ENCODE peak calls at places on chromosome 11, in eight cellular contexts. W is GM23248, Y is aorta, O is transverse colon, R is cardiac muscle cell, M is NT2/D1, F is GM23338, N is OCI-LY7. Z is an unnamed sample. For H3K4me1, the result is how much of the 10 kb centered on the place peaks cover.

GRCh38 chr11:6357222-6357621 is 33.1 kb upstream of the SMPD1 start:
- DNase-seq in W (peak), N (no peak), R (no peak), M (no peak), O (peak), F (no peak), Y (peak), Z (peak)

GRCh38 chr11:5930614-5931013 is 11.4 kb upstream of the OR56A3 start:
- DNase-seq in O (no peak), F (no peak), N (no peak), R (no peak), W (no peak), M (no peak), Y (no peak), Z (no peak)

GRCh38 chr11:66559141-66559861 is 9.1 kb downstream of the CTSF start:
- DNase-seq in O (peak), R (no peak), N (no peak), Y (no peak), F (peak), W (peak), M (no peak), Z (peak)

GRCh38 chr11:128269466-128269865 is 317.9 kb downstream of the ETS1 start:
- DNase-seq in O (no peak), Y (no peak), M (no peak), F (no peak), W (peak), R (no peak), N (no peak), Z (no peak)

GRCh38 chr11:115677190-115677589 is 173.0 kb upstream of the CADM1 start:
- DNase-seq in M (no peak), O (no peak), Y (no peak), W (no peak), R (no peak), N (no peak), F (no peak), Z (no peak)

GRCh38 chr11:85823816-85824215 is 12.9 kb upstream of the SYTL2 start:
- DNase-seq in M (no peak), O (peak), Y (no peak), W (no peak), R (no peak), N (no peak), F (no peak), Z (no peak)

GRCh38 chr11:119405986-119406385 is 17.0 kb downstream of the THY1 start:
- DNase-seq in F (no peak), M (no peak), O (no peak), Y (no peak), R (no peak), W (peak), N (no peak), Z (no peak)

GRCh38 chr11:111982019-111982464 is 43.2 kb upstream of the DLAT start:
- DNase-seq in N (peak), W (peak), F (peak), Y (peak), R (peak), M (peak), O (peak), Z (no peak)

GRCh38 chr11:65391007-65391406 is 4.6 kb downstream of the FRMD8 start:
- DNase-seq in M (peak), R (no peak), F (peak), O (no peak), W (peak), Y (no peak), N (no peak), Z (no peak)

GRCh38 chr11:111044751-111045407 is 200.6 kb upstream of the POU2AF2 start:
- DNase-seq in F (no peak), W (no peak), R (no peak), O (no peak), N (no peak), M (no peak), Y (no peak), Z (no peak)

GRCh38 chr11:7019500-7020182 is 505 bp downstream of the ZNF214 start:
- DNase-seq in W (peak), R (peak), Y (peak), F (peak), O (peak), M (peak), N (no peak), Z (no peak)

GRCh38 chr11:33211588-33211987 is 45.6 kb upstream of the HIPK3 start:
- DNase-seq in W (no peak), M (no peak), O (no peak), F (no peak), N (no peak), R (no peak), Y (no peak), Z (no peak)

GRCh38 chr11:73334244-73335203 is 26.4 kb downstream of the ARHGEF17 start:
- DNase-seq in R (peak), W (peak), Y (peak), F (no peak), M (no peak), N (peak), O (peak), Z (peak)

GRCh38 chr11:130652671-130653335 is 204.4 kb downstream of the ADAMTS15 start:
- DNase-seq in M (no peak), F (no peak), R (no peak), N (no peak), O (peak), W (peak), Y (peak), Z (no peak)

GRCh38 chr11:32290783-32291182 is 144.6 kb downstream of the WT1 start:
- DNase-seq in O (no peak), F (no peak), N (no peak), M (no peak), W (no peak), R (no peak), Y (no peak), Z (no peak)

GRCh38 chr11:48093795-48094642 is 113.7 kb downstream of the PTPRJ start:
- DNase-seq in R (peak), W (no peak), F (no peak), N (no peak), Y (no peak), O (no peak), M (no peak), Z (no peak)

GRCh38 chr11:102225689-102226562 is 91.4 kb upstream of the BIRC3 start:
- DNase-seq in F (no peak), W (peak), O (no peak), M (no peak), R (no peak), N (no peak), Y (no peak), Z (no peak)

GRCh38 chr11:125188021-125188420 is 23.5 kb downstream of the PKNOX2 start:
- DNase-seq in W (peak), M (no peak), F (no peak), Y (no peak), N (no peak), O (no peak), R (no peak), Z (no peak)

GRCh38 chr11:114587398-114587953 is 8.1 kb downstream of the NXPE4 start:
- DNase-seq in Y (no peak), W (no peak), F (no peak), N (no peak), O (no peak), M (no peak), R (no peak), Z (no peak)

GRCh38 chr11:22732588-22732987 is 66.2 kb downstream of the GAS2 start:
- DNase-seq in M (no peak), N (no peak), O (no peak), Y (no peak), R (no peak), F (no peak), W (no peak), Z (no peak)

GRCh38 chr11:22666700-22667439 is 459 bp downstream of the GAS2 start:
- DNase-seq in M (no peak), F (peak), Y (peak), W (peak), R (peak), O (peak), N (no peak), Z (peak)

GRCh38 chr11:62012451-62013265 is 45.2 kb upstream of the FTH1 start:
- DNase-seq in M (no peak), F (no peak), O (no peak), R (no peak), N (no peak), Y (peak), W (peak), Z (no peak)

GRCh38 chr11:62014158-62014476 is 46.7 kb upstream of the FTH1 start:
- DNase-seq in Y (no peak), F (no peak), R (no peak), N (no peak), W (no peak), O (no peak), M (no peak), Z (no peak)

GRCh38 chr11:62010935-62011528 is 43.6 kb upstream of the FTH1 start:
- DNase-seq in R (no peak), Y (no peak), O (no peak), F (no peak), M (no peak), N (no peak), W (no peak), Z (no peak)

GRCh38 chr11:62013266-62014157 is 46.1 kb upstream of the FTH1 start:
- DNase-seq in Y (no peak), F (no peak), N (no peak), W (peak), R (no peak), O (peak), M (peak), Z (no peak)

GRCh38 chr11:62011881-62012280 is 44.4 kb upstream of the FTH1 start:
- DNase-seq in M (no peak), R (no peak), O (no peak), N (no peak), Y (no peak), W (no peak), F (no peak), Z (no peak)
- H3K4me1 ChIP-seq in M (under half), R (under half), O (under half), N (under half), Y (under half), W (under half), F (under half), Z (under half)

GRCh38 chr11:19966927-19967326 is 193.3 kb downstream of the DBX1 start:
- DNase-seq in W (no peak), F (no peak), M (no peak), R (no peak), Y (no peak), N (no peak), O (no peak), Z (no peak)

GRCh38 chr11:19968860-19969259 is 191.4 kb downstream of the DBX1 start:
- DNase-seq in M (no peak), N (no peak), W (no peak), Y (no peak), O (no peak), F (no peak), R (no peak), Z (no peak)

GRCh38 chr11:19966435-19966834 is 193.8 kb downstream of the DBX1 start:
- DNase-seq in F (no peak), N (no peak), R (no peak), Y (no peak), M (no peak), W (no peak), O (no peak), Z (no peak)

GRCh38 chr11:19970944-19971343 is 189.3 kb downstream of the DBX1 start:
- DNase-seq in R (no peak), N (no peak), F (no peak), Y (no peak), W (no peak), O (no peak), M (no peak), Z (no peak)

GRCh38 chr11:19967796-19968195 is 192.5 kb downstream of the DBX1 start:
- DNase-seq in W (no peak), F (no peak), M (no peak), N (no peak), R (no peak), O (no peak), Y (no peak), Z (no peak)
- H3K4me1 ChIP-seq in W (under half), F (under half), M (under half), N (under half), R (under half), O (under half), Y (under half), Z (under half)

GRCh38 chr11:15888596-15889345 is 467.6 kb downstream of the SOX6 start:
- DNase-seq in M (no peak), O (no peak), Y (no peak), R (no peak), W (no peak), F (no peak), N (no peak), Z (no peak)
- H3K4me1 ChIP-seq in M (under half), O (under half), Y (under half), R (half or more), W (under half), F (under half), N (under half), Z (under half)

GRCh38 chr11:117222991-117223740 is 8.7 kb downstream of the PCSK7 start:
- DNase-seq in Y (no peak), W (no peak), F (no peak), R (no peak), N (no peak), M (no peak), O (no peak), Z (no peak)

GRCh38 chr11:117225553-117226170 is 6.2 kb downstream of the PCSK7 start:
- DNase-seq in M (no peak), F (no peak), N (no peak), O (peak), Y (no peak), W (no peak), R (no peak), Z (no peak)

GRCh38 chr11:117226388-117227385 is 5.2 kb downstream of the PCSK7 start:
- DNase-seq in R (peak), Y (peak), W (peak), M (peak), O (peak), N (peak), F (peak), Z (no peak)

GRCh38 chr11:117221775-117222517 is 9.9 kb downstream of the PCSK7 start:
- DNase-seq in F (no peak), O (peak), R (peak), Y (peak), M (no peak), N (no peak), W (peak), Z (no peak)

GRCh38 chr11:117223741-117224685 is 7.9 kb downstream of the PCSK7 start:
- DNase-seq in W (no peak), R (no peak), M (no peak), F (no peak), N (no peak), O (peak), Y (no peak), Z (no peak)
- H3K4me1 ChIP-seq in W (under half), R (under half), M (under half), F (under half), N (under half), O (half or more), Y (under half), Z (under half)

GRCh38 chr11:36618025-36618700 is 20.1 kb upstream of the RAG2 start:
- DNase-seq in Y (no peak), N (no peak), R (no peak), M (no peak), F (no peak), O (no peak), W (no peak), Z (no peak)
- H3K4me1 ChIP-seq in Y (under half), N (under half), R (under half), M (under half), F (under half), O (under half), W (under half), Z (under half)

GRCh38 chr11:95149659-95150294 is 60.1 kb downstream of the ENDOD1 start:
- DNase-seq in N (no peak), Y (no peak), R (no peak), M (no peak), W (peak), F (peak), O (peak), Z (no peak)
- H3K4me1 ChIP-seq in N (under half), Y (under half), R (under half), M (under half), W (under half), F (under half), O (under half), Z (under half)

DNA sequence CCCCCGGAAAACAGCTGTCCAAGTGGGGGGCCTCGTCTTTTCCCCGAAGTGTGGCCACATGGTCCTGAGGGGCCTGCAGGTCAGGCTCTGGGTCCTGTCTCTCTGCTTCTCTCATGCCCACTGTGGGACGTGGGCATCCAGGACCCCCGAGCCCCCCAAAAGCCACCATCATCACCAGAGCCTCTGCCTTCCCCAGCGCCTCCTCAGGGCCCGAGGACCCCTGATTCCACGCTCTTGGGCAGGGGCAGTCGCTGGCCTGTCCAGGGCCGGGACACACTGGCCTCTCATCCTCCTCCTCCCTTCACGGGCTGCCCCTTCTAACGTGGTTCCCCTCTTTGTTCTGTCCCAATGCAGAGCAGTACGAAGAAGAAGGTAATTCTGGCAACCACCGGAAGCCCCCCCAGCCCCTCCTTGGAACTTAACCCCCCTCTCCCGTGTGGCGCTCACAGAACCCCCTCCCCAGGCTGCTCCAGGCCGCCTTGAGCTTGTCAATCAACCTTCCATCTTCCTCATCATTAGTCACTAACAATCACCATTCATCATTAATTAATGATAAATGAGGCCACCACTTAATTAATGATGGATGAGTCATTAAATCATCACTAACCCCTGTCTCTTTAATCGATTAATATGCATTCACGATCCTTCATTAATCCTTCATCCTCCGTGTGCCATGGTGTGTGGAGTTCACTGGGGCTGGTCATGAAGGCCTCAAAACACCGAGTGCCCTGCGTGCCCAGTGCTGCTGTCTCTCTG is 3.9 kb downstream of the TNNT3 start:
- DNase-seq in M (no peak), O (no peak), F (no peak), W (no peak), R (no peak), Y (no peak), N (no peak), Z (peak)
- H3K4me1 ChIP-seq in M (under half), O (under half), F (under half), W (under half), R (under half), Y (under half), N (under half), Z (under half)

DNA sequence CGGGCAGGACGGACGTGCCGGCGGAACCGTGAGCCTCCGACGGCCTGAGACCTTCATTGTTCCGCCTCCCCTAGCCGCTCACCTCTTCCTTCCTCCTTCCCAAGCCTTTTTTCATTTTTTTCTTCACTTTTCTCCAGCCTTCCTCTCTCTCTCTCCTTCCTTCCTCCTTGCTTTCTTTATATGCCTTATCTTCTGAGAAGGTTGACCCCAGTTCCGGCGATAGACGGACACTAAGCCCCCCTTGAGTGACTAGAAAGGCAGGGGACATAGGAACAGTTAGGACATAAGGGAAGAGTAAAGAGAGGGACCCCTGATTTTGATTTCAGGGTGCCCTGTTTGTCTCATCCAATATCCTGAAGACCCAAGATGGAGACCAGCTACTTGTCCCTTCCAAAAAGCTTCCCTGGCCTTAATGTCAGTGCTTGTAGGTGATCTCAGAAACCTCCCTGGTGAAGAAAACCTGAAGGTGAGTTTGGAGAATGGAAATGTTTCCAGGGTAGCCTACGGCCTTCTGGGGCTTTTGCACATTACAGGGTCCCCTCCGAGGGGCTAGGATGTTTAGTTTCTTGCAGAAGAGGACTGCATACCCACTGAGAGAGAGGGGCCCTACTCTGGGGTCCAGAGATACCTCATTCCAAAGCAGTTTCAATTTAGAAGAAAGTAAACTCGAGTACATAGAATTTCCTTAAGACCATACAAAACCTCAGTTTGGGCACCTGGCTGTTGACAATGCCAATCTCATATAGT is 3.5 kb downstream of the ADM start:
- DNase-seq in W (peak), N (no peak), F (no peak), Y (no peak), M (no peak), O (no peak), R (no peak), Z (no peak)
- H3K4me1 ChIP-seq in W (under half), N (half or more), F (under half), Y (under half), M (under half), O (under half), R (under half), Z (under half)

Z was measured in left lung.